ENCODE peak calls at places on chromosomes 2 and 18, in eight cellular contexts. Q is effector memory CD4-positive, alpha-beta T cell; Z is vagina; V is Peyer's patch; L is thyroid gland; M is IMR-90; C is body of pancreas; O is H1. A is an unnamed sample. For H3K27me3, the result is how much of the 10 kb centered on the place peaks cover.

GRCh38 chr2:1736045-1736444 is 8.3 kb downstream of the PXDN start:
- DNase-seq in M (peak), Q (no peak), O (no peak), C (no peak), V (no peak), L (no peak), Z (no peak), A (no peak)

GRCh38 chr2:171668111-171668600 is 19.1 kb upstream of the DYNC1I2 start:
- DNase-seq in V (no peak), Q (no peak), L (no peak), M (no peak), Z (no peak), O (no peak), C (no peak), A (no peak)

GRCh38 chr2:173574304-173574703 is 219.6 kb downstream of the CDCA7 start:
- DNase-seq in M (no peak), O (no peak), Q (no peak), Z (no peak), C (no peak), V (no peak), L (no peak), A (no peak)

GRCh38 chr2:162629499-162629898 is 209.1 kb downstream of the KCNH7 start:
- DNase-seq in C (no peak), M (no peak), L (no peak), V (no peak), Z (no peak), O (no peak), Q (no peak), A (no peak)

GRCh38 chr18:33022370-33022769 is 249.5 kb upstream of the KLHL14 start:
- DNase-seq in Q (no peak), V (no peak), L (no peak), Z (no peak), M (no peak), O (no peak), C (no peak), A (no peak)

GRCh38 chr2:188852752-188853151 is 121.4 kb upstream of the COL3A1 start:
- DNase-seq in Z (no peak), C (no peak), O (no peak), V (no peak), Q (no peak), M (peak), L (no peak), A (no peak)

GRCh38 chr2:28300921-28301341 is 91.7 kb upstream of the FOSL2 start:
- DNase-seq in M (peak), V (no peak), C (no peak), Q (no peak), O (no peak), Z (no peak), L (no peak), A (no peak)

GRCh38 chr18:31156831-31157763 is 5.6 kb downstream of the DSC1 start:
- DNase-seq in O (no peak), V (no peak), M (no peak), L (no peak), Q (no peak), C (no peak), Z (no peak), A (no peak)

GRCh38 chr2:127015106-127015910 is 91.6 kb downstream of the BIN1 start:
- DNase-seq in L (no peak), Q (no peak), V (no peak), M (no peak), Z (peak), C (no peak), O (no peak), A (no peak)

GRCh38 chr2:40158781-40159180 is 293.1 kb downstream of the SLC8A1 start:
- DNase-seq in V (no peak), O (no peak), C (no peak), Q (no peak), Z (no peak), M (no peak), L (no peak), A (no peak)

DNA sequence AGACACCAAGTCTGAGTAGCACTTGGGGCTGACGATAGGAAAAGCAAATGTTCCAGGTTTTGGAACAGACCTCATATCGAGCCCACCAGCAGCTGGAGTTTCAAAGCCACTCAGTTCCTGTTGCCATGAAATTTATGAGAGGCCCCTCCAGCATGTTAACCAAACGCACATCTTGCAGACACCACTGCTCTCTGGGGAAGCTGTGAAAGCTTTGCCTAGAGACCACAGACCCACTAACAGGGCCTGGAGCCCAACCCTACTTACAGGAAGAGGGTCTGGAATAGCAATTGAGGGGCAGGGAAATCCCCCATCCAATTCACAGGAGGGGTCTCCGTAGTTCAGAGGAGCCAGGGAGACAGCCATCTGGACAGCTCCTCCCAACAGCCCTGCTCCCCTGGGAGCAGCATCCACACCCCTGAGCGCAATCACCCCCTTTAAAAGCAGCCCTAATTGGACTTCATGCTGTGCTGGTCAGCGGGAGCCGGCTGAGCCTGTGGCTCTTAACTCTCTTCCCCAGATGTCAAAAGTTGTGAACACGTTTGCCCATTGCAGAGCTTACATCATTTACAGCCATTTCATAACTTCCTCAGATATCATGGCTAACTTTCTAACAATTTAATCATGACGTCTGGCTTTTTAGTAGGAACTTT is 81.2 kb downstream of the TGFA start:
- DNase-seq in Q (no peak), L (no peak), O (no peak), M (no peak), C (no peak), Z (peak), V (no peak), A (no peak)
- H3K27me3 ChIP-seq in Q (under half), L (under half), O (under half), M (under half), C (under half), Z (under half), V (under half), A (under half)

DNA sequence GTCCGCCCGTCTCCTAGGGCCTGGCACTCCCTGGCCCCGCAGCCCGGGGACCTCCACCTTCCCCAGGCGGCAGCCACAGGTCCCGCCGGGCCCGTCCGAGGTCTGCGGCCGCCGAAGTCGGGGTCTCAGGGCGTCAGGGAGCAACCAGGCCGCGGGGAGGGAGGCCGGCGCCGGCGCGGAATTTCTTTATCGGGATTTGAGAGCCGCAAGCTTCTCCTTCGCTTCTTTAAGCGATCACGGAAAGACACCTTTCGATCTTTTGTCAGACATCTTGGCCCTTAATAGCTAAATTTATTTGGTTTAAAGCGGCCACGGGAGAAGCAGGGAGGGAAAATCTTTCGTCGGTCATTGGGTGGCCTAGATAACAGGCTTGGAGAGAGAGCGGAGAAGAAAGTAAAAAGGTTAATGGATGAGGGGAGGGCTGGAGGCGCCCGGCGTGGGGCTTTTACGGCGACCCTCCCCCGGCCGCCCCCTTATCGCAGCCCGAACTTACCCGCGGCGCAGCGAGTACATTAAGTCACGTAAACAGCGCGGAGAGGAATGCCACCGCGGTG is 4.3 kb upstream of the GATA6 start:
- DNase-seq in M (no peak), Q (no peak), Z (no peak), V (no peak), L (no peak), O (no peak), C (peak), A (no peak)
- H3K27me3 ChIP-seq in M (half or more), Q (under half), Z (under half), V (under half), L (under half), O (half or more), C (under half), A (under half)

DNA sequence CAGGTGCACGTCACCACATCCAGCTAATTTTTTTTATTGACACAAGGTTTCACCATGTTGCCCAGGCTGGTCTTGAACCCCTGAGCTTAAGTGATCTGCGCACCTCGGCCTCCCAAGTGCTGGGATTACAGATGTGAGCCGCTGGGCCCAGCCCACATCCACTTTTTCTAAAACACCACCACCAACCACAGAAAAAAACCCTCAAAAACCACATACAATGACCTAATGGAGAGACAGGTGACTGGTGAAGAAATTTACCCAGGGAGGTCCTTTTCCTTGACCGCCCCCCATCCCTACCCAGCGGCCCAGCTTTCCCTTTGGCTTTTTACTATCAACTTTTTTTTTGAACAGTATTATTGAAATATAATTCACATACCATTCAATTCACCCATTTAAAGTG is 47.9 kb downstream of the CACNB4 start:
- DNase-seq in L (no peak), M (no peak), O (no peak), C (no peak), Z (no peak), V (no peak), Q (no peak), A (no peak)
- H3K27me3 ChIP-seq in L (under half), M (under half), O (under half), C (under half), Z (under half), V (under half), Q (under half), A (under half)

DNA sequence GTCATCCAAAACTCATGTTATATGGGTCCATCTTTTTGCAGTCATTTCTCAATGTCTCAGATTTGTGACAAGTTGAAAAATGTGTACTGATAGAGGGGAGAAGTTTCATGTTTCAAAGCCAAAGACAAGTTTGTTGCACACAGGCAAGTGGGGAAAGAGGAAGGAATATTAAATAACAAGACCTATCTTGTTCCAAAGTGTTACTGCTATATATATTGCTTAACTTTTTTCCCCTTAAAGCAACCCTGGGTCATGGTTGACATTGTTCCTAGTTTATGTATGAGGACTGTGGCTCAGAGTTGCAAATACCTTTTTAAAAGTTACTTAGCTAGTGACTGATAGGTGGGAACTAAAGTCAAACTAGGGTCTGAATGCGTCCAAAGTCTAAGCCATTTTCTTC is 1.7 kb downstream of the ITGA4 start:
- DNase-seq in L (no peak), Z (no peak), C (no peak), M (no peak), O (no peak), V (no peak), Q (no peak), A (no peak)
- H3K27me3 ChIP-seq in L (under half), Z (under half), C (under half), M (under half), O (under half), V (under half), Q (under half), A (under half)

GRCh38 chr2:37872192-37872545 is 52.9 kb upstream of the RMDN2 start:
- DNase-seq in O (no peak), L (no peak), C (no peak), Q (no peak), Z (no peak), V (no peak), M (no peak), A (no peak)

GRCh38 chr2:37869304-37869703 is 55.8 kb upstream of the RMDN2 start:
- DNase-seq in O (no peak), L (no peak), Z (no peak), Q (no peak), C (no peak), M (no peak), V (no peak), A (no peak)

GRCh38 chr2:37870829-37871228 is 54.3 kb upstream of the RMDN2 start:
- DNase-seq in L (no peak), M (peak), V (no peak), O (no peak), Z (no peak), Q (no peak), C (no peak), A (no peak)

GRCh38 chr2:37871453-37872191 is 53.5 kb upstream of the RMDN2 start:
- DNase-seq in V (no peak), M (peak), Z (no peak), L (no peak), Q (no peak), O (no peak), C (no peak), A (no peak)

GRCh38 chr2:37869756-37870155 is 55.3 kb upstream of the RMDN2 start:
- DNase-seq in M (peak), L (no peak), V (no peak), Z (no peak), C (no peak), O (no peak), Q (no peak), A (no peak)
- H3K27me3 ChIP-seq in M (under half), L (under half), V (under half), Z (under half), C (under half), O (under half), Q (under half), A (under half)

DNA sequence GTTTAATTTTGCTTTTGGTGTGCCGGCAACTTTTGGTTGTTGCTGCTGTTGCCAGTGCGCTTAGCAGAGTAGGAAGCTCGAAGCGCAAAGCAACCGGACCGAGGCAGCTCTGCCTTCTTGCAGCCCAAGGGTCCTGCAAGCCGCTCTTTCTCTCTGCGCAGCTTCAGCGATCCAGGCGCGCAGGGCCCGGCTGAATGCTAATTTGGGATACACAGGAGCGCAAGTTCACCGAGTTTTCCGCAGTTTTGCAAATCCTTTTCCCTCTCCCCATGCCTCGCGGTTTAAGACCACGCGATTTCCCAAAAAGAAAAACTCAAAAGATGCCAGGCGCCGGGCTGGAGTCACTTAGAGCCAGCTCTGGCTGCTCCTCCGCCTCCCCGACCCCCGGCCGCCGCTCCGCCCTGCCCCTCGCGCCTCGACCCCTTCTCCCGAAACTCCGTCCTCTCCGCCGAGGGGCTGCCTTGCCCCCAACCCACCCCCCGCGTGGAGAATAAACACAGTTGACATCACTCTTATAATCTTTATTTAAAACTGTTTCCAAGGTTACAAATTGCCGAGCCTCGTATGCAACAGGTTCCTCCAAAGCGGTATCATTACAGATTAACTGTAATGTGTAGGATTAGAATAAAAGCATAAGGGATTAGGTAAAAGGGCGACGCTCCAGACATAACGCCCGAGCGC is 13.4 kb upstream of the SIX3 start:
- DNase-seq in Q (no peak), C (no peak), O (no peak), M (no peak), L (no peak), Z (no peak), V (no peak), A (no peak)
- H3K27me3 ChIP-seq in Q (half or more), C (under half), O (half or more), M (half or more), L (half or more), Z (under half), V (under half), A (under half)

GRCh38 chr2:15944325-15945017 is 4.1 kb downstream of the MYCN start:
- DNase-seq in Q (no peak), Z (no peak), C (no peak), O (no peak), M (no peak), L (no peak), V (no peak), A (no peak)

GRCh38 chr2:15947431-15947830 is 7.1 kb downstream of the MYCN start:
- DNase-seq in O (no peak), M (no peak), Z (no peak), L (no peak), C (no peak), Q (no peak), V (no peak), A (no peak)

GRCh38 chr2:15946983-15947382 is 6.6 kb downstream of the MYCN start:
- DNase-seq in Z (no peak), L (no peak), C (no peak), V (no peak), M (no peak), Q (no peak), O (no peak), A (no peak)

GRCh38 chr2:15943914-15944313 is 3.6 kb downstream of the MYCN start:
- DNase-seq in L (peak), Q (no peak), V (no peak), Z (no peak), C (no peak), M (no peak), O (no peak), A (no peak)

DNA sequence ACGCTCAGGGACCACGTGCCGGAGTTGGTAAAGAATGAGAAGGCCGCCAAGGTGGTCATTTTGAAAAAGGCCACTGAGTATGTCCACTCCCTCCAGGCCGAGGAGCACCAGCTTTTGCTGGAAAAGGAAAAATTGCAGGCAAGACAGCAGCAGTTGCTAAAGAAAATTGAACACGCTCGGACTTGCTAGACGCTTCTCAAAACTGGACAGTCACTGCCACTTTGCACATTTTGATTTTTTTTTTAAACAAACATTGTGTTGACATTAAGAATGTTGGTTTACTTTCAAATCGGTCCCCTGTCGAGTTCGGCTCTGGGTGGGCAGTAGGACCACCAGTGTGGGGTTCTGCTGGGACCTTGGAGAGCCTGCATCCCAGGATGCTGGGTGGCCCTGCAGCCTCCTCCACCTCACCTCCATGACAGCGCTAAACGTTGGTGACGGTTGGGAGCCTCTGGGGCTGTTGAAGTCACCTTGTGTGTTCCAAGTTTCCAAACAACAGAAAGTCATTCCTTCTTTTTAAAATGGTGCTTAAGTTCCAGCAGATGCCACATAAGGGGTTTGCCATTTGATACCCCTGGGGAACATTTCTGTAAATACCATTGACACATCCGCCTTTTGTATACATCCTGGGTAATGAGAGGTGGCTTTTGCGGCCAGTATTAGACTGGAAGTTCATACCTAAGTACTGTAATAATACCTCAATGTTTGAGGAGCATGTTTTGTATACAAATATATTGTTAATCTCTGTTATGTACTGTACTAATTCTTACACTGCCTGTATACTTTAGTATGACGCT is 5.8 kb downstream of the MYCN start:
- DNase-seq in C (no peak), V (no peak), M (no peak), L (no peak), Q (no peak), Z (no peak), O (no peak), A (no peak)
- H3K27me3 ChIP-seq in C (under half), V (under half), M (under half), L (under half), Q (under half), Z (under half), O (under half), A (under half)

GRCh38 chr2:70897203-70897976 is 38.3 kb upstream of the ATP6V1B1 start:
- DNase-seq in M (no peak), C (no peak), O (no peak), Q (no peak), V (no peak), L (no peak), Z (peak), A (no peak)
- H3K27me3 ChIP-seq in M (half or more), C (under half), O (half or more), Q (half or more), V (under half), L (under half), Z (under half), A (under half)

DNA sequence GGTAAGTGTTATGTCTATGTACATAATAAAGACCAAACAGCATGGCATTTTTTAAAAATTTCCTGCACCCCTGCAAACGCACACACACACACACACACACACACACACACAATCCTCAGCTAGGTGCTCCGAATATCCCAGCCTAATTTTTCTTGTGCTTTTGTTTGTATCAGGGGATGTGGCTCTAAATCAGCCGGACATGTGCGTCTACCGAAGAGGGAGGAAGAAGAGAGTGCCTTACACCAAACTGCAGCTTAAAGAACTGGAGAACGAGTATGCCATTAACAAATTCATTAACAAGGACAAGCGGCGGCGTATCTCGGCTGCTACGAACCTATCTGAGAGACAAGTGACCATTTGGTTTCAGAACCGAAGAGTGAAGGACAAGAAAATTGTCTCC is 1.8 kb downstream of the HOXD13 start:
- DNase-seq in Q (no peak), C (no peak), L (no peak), O (no peak), M (no peak), V (no peak), Z (no peak), A (no peak)
- H3K27me3 ChIP-seq in Q (half or more), C (under half), L (half or more), O (half or more), M (half or more), V (under half), Z (under half), A (half or more)

GRCh38 chr2:168396131-168396530 is 59.9 kb upstream of the CERS6 start:
- DNase-seq in C (no peak), V (no peak), M (peak), L (no peak), Z (no peak), O (no peak), Q (no peak), A (no peak)
- H3K27me3 ChIP-seq in C (under half), V (under half), M (under half), L (under half), Z (under half), O (under half), Q (under half), A (under half)

A was measured in ascending aorta.